ENCODE peak calls at places on chromosomes 11 and 22, in ten cellular contexts. Q is NCI-H446; E is fibroblast of lung; D is activated T-helper 1 cell treated with anti-CD3 and anti-CD28 coated beads, Interleukin-2, amount 50 U/mL, for 16 hours; W is cardiac fibroblast; V is activated T-helper 2 cell treated with anti-CD3 and anti-CD28 coated beads, Interferon-gamma antibody, Interleukin-2, Interleukin-4, amounts not matched to agents 10 μg/mL and 5 μg/mL and 100 μg/mL, durations not matched to agents 14 hours and 24 hours and 36 hours; R is stimulated activated effector memory CD8-positive, alpha-beta T cell treated with anti-CD3 and anti-CD28 coated beads, Interleukin-12 subunit alpha, Interleukin-12 subunit beta, amount 100 ng/mL, for 72 hours; A is stimulated activated CD4-positive, alpha-beta T cell treated with anti-CD3 and anti-CD28 coated beads, TNF-alpha, amount 100 ng/mL, for 24 hours; U is Kasumi-1; G is EL. J is an unnamed sample.
A peak's percentile ranks its signal among the peaks of the same experiment; 100 is the strongest.

GRCh38 chr11:27398413-27398780 is 35.4 kb upstream of the CCDC34 start:
- DNase-seq in Q (no peak), A (no peak), G (no peak), W (no peak), D (no peak), R (no peak), E (no peak), V (no peak), U (no peak), J (no peak)

GRCh38 chr22:19058713-19059451 is 63.3 kb downstream of the DGCR2 start:
- DNase-seq in W (no peak), G (no peak), V (no peak), R (no peak), U (no peak), Q (no peak), A (no peak), D (no peak), E (no peak), J (no peak)

GRCh38 chr11:34757026-34757451 is 136.1 kb downstream of the EHF start:
- DNase-seq in G (no peak), Q (no peak), V (no peak), D (no peak), A (no peak), R (no peak), E (no peak), U (no peak), W (peak; percentile 37), J (no peak)

GRCh38 chr11:45489281-45489906 is 176.0 kb downstream of the CHST1 start:
- DNase-seq in A (no peak), V (no peak), Q (no peak), D (no peak), G (no peak), W (no peak), E (no peak), R (no peak), U (no peak), J (no peak)

GRCh38 chr11:119417726-119418540 is 5.0 kb downstream of the THY1 start:
- DNase-seq in Q (no peak), V (no peak), W (peak; percentile 82), G (peak; percentile 98), D (no peak), A (no peak), U (no peak), E (peak; percentile 99), R (no peak), J (peak; percentile 85)

GRCh38 chr11:1546077-1546535 is 26.0 kb downstream of the DUSP8 start:
- DNase-seq in A (no peak), U (no peak), D (no peak), E (no peak), R (no peak), V (no peak), G (no peak), W (no peak), Q (no peak), J (no peak)

GRCh38 chr22:36337365-36338130 is 50.2 kb downstream of the MYH9 start:
- DNase-seq in A (no peak), V (no peak), E (no peak), Q (no peak), U (no peak), R (no peak), G (no peak), D (no peak), W (no peak), J (no peak)

GRCh38 chr11:33630936-33631748 is 69.5 kb downstream of the C11orf91 start:
- DNase-seq in A (no peak), D (no peak), W (peak; percentile 43), R (no peak), G (peak; percentile 35), U (no peak), V (no peak), Q (no peak), E (no peak), J (no peak)

GRCh38 chr11:70885721-70886305 is 366.6 kb downstream of the SHANK2 start:
- DNase-seq in E (no peak), A (no peak), R (no peak), V (no peak), U (no peak), W (no peak), D (no peak), G (no peak), Q (no peak), J (peak; percentile 5)

GRCh38 chr11:65571940-65572339 is 398 bp upstream of the FAM89B start:
- DNase-seq in A (no peak), R (no peak), E (no peak), Q (no peak), G (no peak), W (peak; percentile 54), V (no peak), D (no peak), U (peak; percentile 27), J (peak; percentile 54)

GRCh38 chr11:9796854-9797253 is 133.0 kb downstream of the SWAP70 start:
- DNase-seq in E (no peak), A (no peak), Q (no peak), U (no peak), R (no peak), G (no peak), V (no peak), D (no peak), W (no peak), J (no peak)

GRCh38 chr11:57800444-57801184 is 39.0 kb downstream of the CTNND1 start:
- DNase-seq in A (no peak), V (no peak), R (no peak), Q (peak; percentile 51), G (peak; percentile 72), E (peak; percentile 58), U (peak; percentile 89), D (no peak), W (peak; percentile 85), J (peak; percentile 76)

GRCh38 chr22:36510966-36511881 is 4.4 kb upstream of the FOXRED2 start:
- DNase-seq in E (peak; percentile 44), Q (peak; percentile 10), V (no peak), R (no peak), W (peak; percentile 67), A (no peak), G (peak; percentile 53), U (peak; percentile 71), D (no peak), J (peak; percentile 51)

GRCh38 chr22:18021431-18021830 is 2.9 kb downstream of the MICAL3 start:
- DNase-seq in A (no peak), Q (no peak), U (no peak), D (no peak), R (no peak), V (no peak), W (no peak), E (no peak), G (no peak), J (no peak)

GRCh38 chr11:85736121-85736520 is 50.1 kb upstream of the CCDC89 start:
- DNase-seq in V (no peak), D (no peak), W (no peak), Q (no peak), A (no peak), R (no peak), E (no peak), G (no peak), U (no peak), J (no peak)

GRCh38 chr11:2552202-2552601 is 107.4 kb downstream of the KCNQ1 start:
- DNase-seq in R (no peak), U (no peak), V (no peak), A (no peak), D (no peak), E (no peak), W (no peak), G (no peak), Q (no peak), J (no peak)

GRCh38 chr11:85316967-85317366 is 310.2 kb downstream of the DLG2 start:
- DNase-seq in R (no peak), D (no peak), V (no peak), Q (no peak), U (peak; percentile 62), W (no peak), A (no peak), E (no peak), G (no peak), J (no peak)

GRCh38 chr11:46367244-46367915 is 14.1 kb upstream of the MDK start:
- DNase-seq in V (peak; percentile 58), E (peak; percentile 26), U (peak; percentile 51), Q (no peak), A (peak; percentile 58), D (peak; percentile 62), G (peak; percentile 49), W (peak; percentile 61), R (peak; percentile 72), J (peak; percentile 28)

GRCh38 chr11:63489879-63490278 is 1.1 kb downstream of the PLAAT5 start:
- DNase-seq in A (no peak), V (no peak), G (peak; percentile 49), Q (no peak), U (no peak), R (no peak), D (no peak), W (peak; percentile 10), E (peak; percentile 85), J (peak; percentile 67)

GRCh38 chr11:111368285-111368560 is 10.9 kb downstream of the POU2AF1 start:
- DNase-seq in V (no peak), E (no peak), R (no peak), G (no peak), W (no peak), U (no peak), A (no peak), Q (no peak), D (no peak), J (no peak)

GRCh38 chr22:44523981-44524759 is 26.1 kb upstream of the RTL6 start:
- DNase-seq in A (no peak), Q (no peak), G (peak; percentile 93), D (no peak), R (no peak), E (peak; percentile 94), V (no peak), W (peak; percentile 97), U (no peak), J (peak; percentile 61)

GRCh38 chr11:39365809-39366436 is 2093.5 kb downstream of the LRRC4C start:
- DNase-seq in D (no peak), U (no peak), Q (peak; percentile 45), W (peak; percentile 30), R (no peak), E (peak; percentile 70), G (peak; percentile 58), A (no peak), V (no peak), J (peak; percentile 17)

GRCh38 chr11:45658292-45658991 is 7.0 kb downstream of the CHST1 start:
- DNase-seq in D (no peak), V (no peak), G (peak; percentile 69), Q (no peak), A (no peak), U (no peak), W (peak; percentile 65), R (no peak), E (peak; percentile 72), J (peak; percentile 81)

GRCh38 chr22:29040385-29041275 is 21.0 kb downstream of the C22orf31 start:
- DNase-seq in D (no peak), R (peak; percentile 40), G (peak; percentile 87), E (peak; percentile 86), Q (peak; percentile 74), U (peak; percentile 74), W (peak; percentile 93), A (peak; percentile 45), V (peak; percentile 41), J (peak; percentile 92)

GRCh38 chr11:117842131-117842941 is 17.8 kb upstream of the FXYD2 start:
- DNase-seq in U (no peak), D (no peak), G (no peak), V (no peak), W (no peak), Q (no peak), A (no peak), E (no peak), R (no peak), J (no peak)

GRCh38 chr11:75467311-75467710 is 34.3 kb upstream of the KLHL35 start:
- DNase-seq in A (no peak), V (no peak), U (no peak), G (no peak), E (no peak), Q (no peak), D (no peak), R (no peak), W (no peak), J (no peak)

GRCh38 chr22:28442951-28443876 is 236.4 kb downstream of the TTC28 start:
- DNase-seq in U (peak; percentile 92), G (peak; percentile 68), E (peak; percentile 82), W (peak; percentile 80), V (no peak), Q (peak; percentile 72), R (no peak), A (no peak), D (no peak), J (peak; percentile 81)

GRCh38 chr11:35126000-35126878 is 12.7 kb upstream of the CD44 start:
- DNase-seq in Q (no peak), V (no peak), E (no peak), A (no peak), R (no peak), D (no peak), G (no peak), W (no peak), U (no peak), J (no peak)

J was measured in astrocyte of the spinal cord.